ENCODE peak calls at places on chromosomes 12 and 14, in eight cellular contexts. One of them, this sample, is unnamed.

GRCh38 chr12:109873653-109874052 is 6.7 kb downstream of the GLTP start:
- DNase-seq in MM.1S: no peak
- DNase-seq in testis: no peak
- DNase-seq in right lobe of liver: no peak
- DNase-seq in brain microvascular endothelial cell: no peak
- DNase-seq in astrocyte of the cerebellum: no peak
- DNase-seq in AG09319: no peak
- DNase-seq in CD4-positive, alpha-beta T cell: no peak
- DNase-seq in this sample: no peak

GRCh38 chr12:91139981-91140659 is 28.8 kb upstream of the LUM start:
- DNase-seq in MM.1S: no peak
- DNase-seq in testis: no peak
- DNase-seq in right lobe of liver: no peak
- DNase-seq in brain microvascular endothelial cell: peak; percentile 64
- DNase-seq in astrocyte of the cerebellum: peak; percentile 76
- DNase-seq in AG09319: peak; percentile 88
- DNase-seq in CD4-positive, alpha-beta T cell: no peak
- DNase-seq in this sample: no peak

GRCh38 chr12:130711751-130712150 is 4.3 kb downstream of the RIMBP2 start:
- DNase-seq in MM.1S: peak; percentile 57
- DNase-seq in testis: no peak
- DNase-seq in right lobe of liver: no peak
- DNase-seq in brain microvascular endothelial cell: no peak
- DNase-seq in astrocyte of the cerebellum: no peak
- DNase-seq in AG09319: no peak
- DNase-seq in CD4-positive, alpha-beta T cell: no peak
- DNase-seq in this sample: no peak

GRCh38 chr12:80325167-80325959 is 118.7 kb upstream of the PTPRQ start:
- DNase-seq in MM.1S: no peak
- DNase-seq in testis: no peak
- DNase-seq in right lobe of liver: no peak
- DNase-seq in brain microvascular endothelial cell: no peak
- DNase-seq in astrocyte of the cerebellum: no peak
- DNase-seq in AG09319: no peak
- DNase-seq in CD4-positive, alpha-beta T cell: no peak
- DNase-seq in this sample: no peak

GRCh38 chr14:103867523-103867953 is 20.2 kb upstream of the PPP1R13B start:
- DNase-seq in MM.1S: no peak
- DNase-seq in testis: no peak
- DNase-seq in right lobe of liver: peak; percentile 57
- DNase-seq in brain microvascular endothelial cell: no peak
- DNase-seq in astrocyte of the cerebellum: no peak
- DNase-seq in AG09319: no peak
- DNase-seq in CD4-positive, alpha-beta T cell: no peak
- DNase-seq in this sample: no peak

GRCh38 chr12:51341259-51342007 is 5.0 kb downstream of the CELA1 start:
- DNase-seq in MM.1S: peak; percentile 80
- DNase-seq in testis: peak; percentile 84
- DNase-seq in right lobe of liver: no peak
- DNase-seq in brain microvascular endothelial cell: peak; percentile 58
- DNase-seq in astrocyte of the cerebellum: peak; percentile 48
- DNase-seq in AG09319: no peak
- DNase-seq in CD4-positive, alpha-beta T cell: peak; percentile 73
- DNase-seq in this sample: peak; percentile 73

GRCh38 chr12:16492240-16492639 is 113.7 kb downstream of the LMO3 start:
- DNase-seq in MM.1S: no peak
- DNase-seq in testis: no peak
- DNase-seq in right lobe of liver: no peak
- DNase-seq in brain microvascular endothelial cell: no peak
- DNase-seq in astrocyte of the cerebellum: no peak
- DNase-seq in AG09319: no peak
- DNase-seq in CD4-positive, alpha-beta T cell: no peak
- DNase-seq in this sample: no peak

GRCh38 chr12:66103011-66103913 is 27.3 kb downstream of the LLPH start:
- DNase-seq in MM.1S: no peak
- DNase-seq in testis: no peak
- DNase-seq in right lobe of liver: no peak
- DNase-seq in brain microvascular endothelial cell: no peak
- DNase-seq in astrocyte of the cerebellum: no peak
- DNase-seq in AG09319: no peak
- DNase-seq in CD4-positive, alpha-beta T cell: no peak
- DNase-seq in this sample: no peak

GRCh38 chr14:93286212-93286890 is 46.5 kb downstream of the BTBD7 start:
- DNase-seq in MM.1S: no peak
- DNase-seq in testis: no peak
- DNase-seq in right lobe of liver: no peak
- DNase-seq in brain microvascular endothelial cell: peak; percentile 36
- DNase-seq in astrocyte of the cerebellum: no peak
- DNase-seq in AG09319: no peak
- DNase-seq in CD4-positive, alpha-beta T cell: no peak
- DNase-seq in this sample: no peak

GRCh38 chr12:130764475-130765185 is 48.5 kb upstream of the RIMBP2 start:
- DNase-seq in MM.1S: no peak
- DNase-seq in testis: no peak
- DNase-seq in right lobe of liver: no peak
- DNase-seq in brain microvascular endothelial cell: peak; percentile 11
- DNase-seq in astrocyte of the cerebellum: peak; percentile 16
- DNase-seq in AG09319: no peak
- DNase-seq in CD4-positive, alpha-beta T cell: no peak
- DNase-seq in this sample: no peak

GRCh38 chr12:1217191-1217949 is 226.3 kb downstream of the ERC1 start:
- DNase-seq in MM.1S: no peak
- DNase-seq in testis: no peak
- DNase-seq in right lobe of liver: no peak
- DNase-seq in brain microvascular endothelial cell: peak; percentile 71
- DNase-seq in astrocyte of the cerebellum: peak; percentile 33
- DNase-seq in AG09319: peak; percentile 42
- DNase-seq in CD4-positive, alpha-beta T cell: no peak
- DNase-seq in this sample: no peak

GRCh38 chr14:51680031-51680430 is 28.3 kb downstream of the FRMD6 start:
- DNase-seq in MM.1S: no peak
- DNase-seq in testis: no peak
- DNase-seq in right lobe of liver: no peak
- DNase-seq in brain microvascular endothelial cell: no peak
- DNase-seq in astrocyte of the cerebellum: no peak
- DNase-seq in AG09319: no peak
- DNase-seq in CD4-positive, alpha-beta T cell: no peak
- DNase-seq in this sample: no peak

GRCh38 chr14:65377576-65377975 is 35.0 kb upstream of the FUT8 start:
- DNase-seq in MM.1S: no peak
- DNase-seq in testis: no peak
- DNase-seq in right lobe of liver: no peak
- DNase-seq in brain microvascular endothelial cell: no peak
- DNase-seq in astrocyte of the cerebellum: no peak
- DNase-seq in AG09319: no peak
- DNase-seq in CD4-positive, alpha-beta T cell: no peak
- DNase-seq in this sample: no peak

GRCh38 chr12:108646597-108647190 is 13.0 kb upstream of the SELPLG start:
- DNase-seq in MM.1S: no peak
- DNase-seq in testis: no peak
- DNase-seq in right lobe of liver: no peak
- DNase-seq in brain microvascular endothelial cell: no peak
- DNase-seq in astrocyte of the cerebellum: no peak
- DNase-seq in AG09319: no peak
- DNase-seq in CD4-positive, alpha-beta T cell: no peak
- DNase-seq in this sample: no peak

GRCh38 chr12:108648371-108648770 is 14.7 kb upstream of the SELPLG start:
- DNase-seq in MM.1S: no peak
- DNase-seq in testis: no peak
- DNase-seq in right lobe of liver: no peak
- DNase-seq in brain microvascular endothelial cell: no peak
- DNase-seq in astrocyte of the cerebellum: no peak
- DNase-seq in AG09319: no peak
- DNase-seq in CD4-positive, alpha-beta T cell: no peak
- DNase-seq in this sample: no peak

GRCh38 chr12:108647936-108648287 is 14.2 kb upstream of the SELPLG start:
- DNase-seq in MM.1S: no peak
- DNase-seq in testis: no peak
- DNase-seq in right lobe of liver: no peak
- DNase-seq in brain microvascular endothelial cell: no peak
- DNase-seq in astrocyte of the cerebellum: no peak
- DNase-seq in AG09319: no peak
- DNase-seq in CD4-positive, alpha-beta T cell: no peak
- DNase-seq in this sample: no peak

GRCh38 chr12:108645686-108646596 is 12.2 kb upstream of the SELPLG start:
- DNase-seq in MM.1S: no peak
- DNase-seq in testis: no peak
- DNase-seq in right lobe of liver: no peak
- DNase-seq in brain microvascular endothelial cell: no peak
- DNase-seq in astrocyte of the cerebellum: no peak
- DNase-seq in AG09319: no peak
- DNase-seq in CD4-positive, alpha-beta T cell: no peak
- DNase-seq in this sample: no peak

GRCh38 chr12:108647199-108647935 is 13.7 kb upstream of the SELPLG start:
- DNase-seq in MM.1S: no peak
- DNase-seq in testis: no peak
- DNase-seq in right lobe of liver: no peak
- DNase-seq in brain microvascular endothelial cell: no peak
- DNase-seq in astrocyte of the cerebellum: no peak
- DNase-seq in AG09319: no peak
- DNase-seq in CD4-positive, alpha-beta T cell: no peak
- DNase-seq in this sample: no peak
- TF ChIP-seq CTCF in MM.1S: no peak
- TF ChIP-seq CTCF in testis: no peak
- TF ChIP-seq CTCF in right lobe of liver: no peak
- TF ChIP-seq CTCF in brain microvascular endothelial cell: peak; percentile 39
- TF ChIP-seq CTCF in astrocyte of the cerebellum: peak; percentile 28
- TF ChIP-seq CTCF in AG09319: peak; percentile 17
- TF ChIP-seq CTCF in CD4-positive, alpha-beta T cell: no peak
- TF ChIP-seq CTCF in this sample: no peak

DNA sequence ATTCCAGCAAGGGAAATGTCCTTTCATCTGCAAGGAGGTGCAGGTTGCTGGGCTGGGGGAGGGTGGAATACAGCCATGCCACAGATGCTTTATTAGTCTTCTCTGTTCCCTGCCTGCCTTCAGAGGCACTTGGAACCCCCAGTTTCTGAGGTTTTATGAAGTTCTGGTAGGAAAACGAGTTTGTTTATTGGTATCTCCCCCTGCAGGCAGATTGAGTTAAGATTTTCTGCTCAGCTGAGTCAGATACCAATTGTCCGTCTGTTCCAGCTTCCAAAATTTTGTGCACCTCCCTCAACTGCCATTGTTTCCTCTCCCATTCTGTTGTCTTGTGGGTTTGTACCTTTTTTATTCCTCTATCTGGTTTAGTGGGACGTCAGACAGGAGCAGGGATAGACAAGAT is 155.6 kb downstream of the ETV6 start:
- DNase-seq in MM.1S: no peak
- DNase-seq in testis: no peak
- DNase-seq in right lobe of liver: no peak
- DNase-seq in brain microvascular endothelial cell: no peak
- DNase-seq in astrocyte of the cerebellum: no peak
- DNase-seq in AG09319: no peak
- DNase-seq in CD4-positive, alpha-beta T cell: no peak
- DNase-seq in this sample: no peak
- TF ChIP-seq CTCF in MM.1S: peak; percentile 5
- TF ChIP-seq CTCF in testis: peak; percentile 13
- TF ChIP-seq CTCF in right lobe of liver: no peak
- TF ChIP-seq CTCF in brain microvascular endothelial cell: peak; percentile 39
- TF ChIP-seq CTCF in astrocyte of the cerebellum: peak; percentile 25
- TF ChIP-seq CTCF in AG09319: no peak
- TF ChIP-seq CTCF in CD4-positive, alpha-beta T cell: no peak
- TF ChIP-seq CTCF in this sample: no peak

GRCh38 chr12:78096909-78097597 is 266.4 kb downstream of the NAV3 start:
- DNase-seq in MM.1S: no peak
- DNase-seq in testis: no peak
- DNase-seq in right lobe of liver: no peak
- DNase-seq in brain microvascular endothelial cell: peak; percentile 33
- DNase-seq in astrocyte of the cerebellum: peak; percentile 29
- DNase-seq in AG09319: peak; percentile 34
- DNase-seq in CD4-positive, alpha-beta T cell: no peak
- DNase-seq in this sample: no peak

GRCh38 chr12:78099806-78100205 is 269.1 kb downstream of the NAV3 start:
- DNase-seq in MM.1S: no peak
- DNase-seq in testis: no peak
- DNase-seq in right lobe of liver: no peak
- DNase-seq in brain microvascular endothelial cell: no peak
- DNase-seq in astrocyte of the cerebellum: no peak
- DNase-seq in AG09319: no peak
- DNase-seq in CD4-positive, alpha-beta T cell: no peak
- DNase-seq in this sample: no peak

GRCh38 chr12:78101181-78101876 is 270.6 kb downstream of the NAV3 start:
- DNase-seq in MM.1S: no peak
- DNase-seq in testis: no peak
- DNase-seq in right lobe of liver: no peak
- DNase-seq in brain microvascular endothelial cell: no peak
- DNase-seq in astrocyte of the cerebellum: no peak
- DNase-seq in AG09319: no peak
- DNase-seq in CD4-positive, alpha-beta T cell: no peak
- DNase-seq in this sample: no peak

GRCh38 chr12:78101946-78102635 is 271.4 kb downstream of the NAV3 start:
- DNase-seq in MM.1S: no peak
- DNase-seq in testis: no peak
- DNase-seq in right lobe of liver: no peak
- DNase-seq in brain microvascular endothelial cell: no peak
- DNase-seq in astrocyte of the cerebellum: no peak
- DNase-seq in AG09319: no peak
- DNase-seq in CD4-positive, alpha-beta T cell: no peak
- DNase-seq in this sample: no peak
- TF ChIP-seq CTCF in MM.1S: no peak
- TF ChIP-seq CTCF in testis: no peak
- TF ChIP-seq CTCF in right lobe of liver: no peak
- TF ChIP-seq CTCF in brain microvascular endothelial cell: peak; percentile 25
- TF ChIP-seq CTCF in astrocyte of the cerebellum: no peak
- TF ChIP-seq CTCF in AG09319: no peak
- TF ChIP-seq CTCF in CD4-positive, alpha-beta T cell: no peak
- TF ChIP-seq CTCF in this sample: no peak

DNA sequence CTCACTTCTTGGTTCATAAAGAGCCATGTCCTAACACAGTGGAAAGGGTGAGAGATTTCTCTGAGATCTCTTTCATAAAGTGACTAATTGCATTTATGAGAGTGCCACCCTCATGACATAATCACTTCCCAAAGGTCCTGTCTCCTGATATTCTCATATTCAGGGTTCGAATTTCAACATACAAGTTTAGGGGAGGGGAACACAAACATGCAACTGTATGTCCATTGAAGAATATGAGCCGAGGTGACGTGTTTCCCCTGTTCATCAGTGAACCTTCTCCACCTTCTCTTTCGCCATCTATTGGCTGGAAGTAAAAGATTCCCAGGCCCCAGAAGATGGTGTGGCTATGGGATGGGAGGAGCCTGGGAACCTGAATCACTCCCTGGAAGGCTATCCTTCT is 354.2 kb upstream of the ATP2B1 start:
- DNase-seq in MM.1S: no peak
- DNase-seq in testis: no peak
- DNase-seq in right lobe of liver: no peak
- DNase-seq in brain microvascular endothelial cell: no peak
- DNase-seq in astrocyte of the cerebellum: no peak
- DNase-seq in AG09319: no peak
- DNase-seq in CD4-positive, alpha-beta T cell: no peak
- DNase-seq in this sample: no peak
- TF ChIP-seq CTCF in MM.1S: no peak
- TF ChIP-seq CTCF in testis: no peak
- TF ChIP-seq CTCF in right lobe of liver: no peak
- TF ChIP-seq CTCF in brain microvascular endothelial cell: no peak
- TF ChIP-seq CTCF in astrocyte of the cerebellum: no peak
- TF ChIP-seq CTCF in AG09319: no peak
- TF ChIP-seq CTCF in CD4-positive, alpha-beta T cell: no peak
- TF ChIP-seq CTCF in this sample: no peak

GRCh38 chr14:21894003-21894897 is 220.6 kb upstream of the OR4E1 start:
- DNase-seq in MM.1S: peak; percentile 8
- DNase-seq in testis: peak; percentile 23
- DNase-seq in right lobe of liver: no peak
- DNase-seq in brain microvascular endothelial cell: no peak
- DNase-seq in astrocyte of the cerebellum: no peak
- DNase-seq in AG09319: no peak
- DNase-seq in CD4-positive, alpha-beta T cell: peak; percentile 61
- DNase-seq in this sample: no peak
- TF ChIP-seq CTCF in MM.1S: peak; percentile 50
- TF ChIP-seq CTCF in testis: no peak
- TF ChIP-seq CTCF in right lobe of liver: no peak
- TF ChIP-seq CTCF in brain microvascular endothelial cell: peak; percentile 61
- TF ChIP-seq CTCF in astrocyte of the cerebellum: peak; percentile 21
- TF ChIP-seq CTCF in AG09319: no peak
- TF ChIP-seq CTCF in CD4-positive, alpha-beta T cell: peak; percentile 65
- TF ChIP-seq CTCF in this sample: peak; percentile 33